ENCODE peak calls at places on chromosomes 3 and 15, in nine cellular contexts. K is cardiac fibroblast; F is fibroblast of villous mesenchyme; V is cardiac muscle cell; T is CD8-positive, alpha-beta memory T cell; R is astrocyte; H is fibroblast of the aortic adventitia; M is CD8-positive, alpha-beta T cell; E is CD4-positive, alpha-beta memory T cell. Y is an unnamed sample.

GRCh38 chr3:148585671-148586379 is 111.9 kb upstream of the AGTR1 start:
- DNase-seq in T (no peak), V (no peak), M (no peak), K (no peak), H (no peak), F (no peak), E (no peak), R (no peak), Y (no peak)

GRCh38 chr15:101455291-101455916 is 34.1 kb downstream of the PCSK6 start:
- DNase-seq in K (no peak), F (peak), H (no peak), T (no peak), E (no peak), M (no peak), R (no peak), V (no peak), Y (no peak)

GRCh38 chr3:72887723-72888545 is at the start of gene GXYLT2:
- DNase-seq in H (peak), F (peak), K (peak), M (no peak), T (peak), R (peak), E (peak), V (peak), Y (no peak)

GRCh38 chr3:6062226-6063187 is 798.4 kb upstream of the GRM7 start:
- DNase-seq in V (no peak), K (no peak), F (no peak), M (no peak), E (no peak), H (no peak), R (no peak), T (no peak), Y (no peak)

GRCh38 chr15:98375513-98376360 is 272.6 kb upstream of the IGF1R start:
- DNase-seq in F (no peak), V (no peak), H (no peak), T (no peak), K (no peak), M (no peak), E (no peak), R (no peak), Y (no peak)

GRCh38 chr3:125585595-125586223 is 9.6 kb downstream of the OSBPL11 start:
- DNase-seq in K (peak), R (peak), H (peak), T (peak), M (peak), F (peak), V (peak), E (peak), Y (no peak)

GRCh38 chr3:31196881-31197364 is 302.5 kb upstream of the GADL1 start:
- DNase-seq in E (no peak), K (peak), T (no peak), R (peak), H (peak), F (peak), M (no peak), V (peak), Y (peak)

GRCh38 chr3:53680026-53680425 is 166.2 kb downstream of the CHDH start:
- DNase-seq in R (no peak), M (no peak), V (peak), H (no peak), T (no peak), K (peak), F (no peak), E (no peak), Y (no peak)

GRCh38 chr3:194879991-194880939 is 194.6 kb downstream of the FAM43A start:
- DNase-seq in K (peak), H (peak), V (no peak), F (peak), M (no peak), E (no peak), T (no peak), R (peak), Y (no peak)

GRCh38 chr3:195876297-195877031 is 31.9 kb downstream of the TNK2 start:
- DNase-seq in F (no peak), K (no peak), T (no peak), H (no peak), E (peak), V (no peak), M (no peak), R (no peak), Y (no peak)

GRCh38 chr3:188204516-188204915 is 50.6 kb downstream of the LPP start:
- DNase-seq in E (no peak), K (no peak), R (no peak), H (no peak), V (no peak), M (no peak), T (no peak), F (no peak), Y (no peak)

GRCh38 chr15:33699691-33700447 is 268.4 kb upstream of the CHRM5 start:
- DNase-seq in K (peak), V (peak), T (no peak), R (no peak), H (peak), F (peak), E (no peak), M (no peak), Y (no peak)

GRCh38 chr15:83206387-83206970 is 1.1 kb downstream of the HDGFL3 start:
- DNase-seq in T (no peak), E (no peak), R (no peak), K (peak), F (peak), V (no peak), H (peak), M (no peak), Y (no peak)

GRCh38 chr15:43132830-43133428 is 457 bp upstream of the TMEM62 start:
- DNase-seq in H (no peak), F (no peak), R (no peak), E (no peak), V (no peak), K (no peak), M (no peak), T (no peak), Y (no peak)

GRCh38 chr3:73419993-73420392 is 204.7 kb downstream of the PDZRN3 start:
- DNase-seq in M (no peak), F (no peak), H (peak), K (no peak), E (no peak), T (no peak), V (no peak), R (no peak), Y (no peak)

GRCh38 chr3:37475435-37475834 is 301.1 kb upstream of the LRRFIP2 start:
- DNase-seq in R (no peak), H (no peak), M (no peak), T (no peak), F (peak), K (peak), E (no peak), V (no peak), Y (no peak)

GRCh38 chr3:53132347-53132746 is 2.1 kb upstream of the RFT1 start:
- DNase-seq in R (no peak), K (peak), M (no peak), T (no peak), V (no peak), H (no peak), E (no peak), F (no peak), Y (no peak)

GRCh38 chr15:95468820-95469219 is 861.7 kb upstream of the NR2F2 start:
- DNase-seq in M (no peak), H (no peak), V (no peak), R (no peak), F (no peak), E (no peak), K (no peak), T (no peak), Y (no peak)

GRCh38 chr3:57654214-57654613 is 38.7 kb downstream of the DENND6A start:
- DNase-seq in H (no peak), K (no peak), E (no peak), F (no peak), M (no peak), V (no peak), R (no peak), T (no peak), Y (no peak)

GRCh38 chr3:184186184-184186901 is at the start of gene ABCF3:
- DNase-seq in T (no peak), V (no peak), F (peak), M (no peak), R (peak), K (peak), H (peak), E (no peak), Y (no peak)

GRCh38 chr3:184186902-184187207 is 856 bp downstream of the ABCF3 start:
- DNase-seq in K (no peak), E (no peak), V (no peak), M (no peak), T (no peak), F (no peak), H (no peak), R (no peak), Y (no peak)

GRCh38 chr3:184185461-184186183 is 377 bp upstream of the ABCF3 start:
- DNase-seq in H (peak), F (peak), T (peak), R (peak), V (peak), E (peak), K (peak), M (peak), Y (peak)

GRCh38 chr3:184183679-184184078 is 2.3 kb upstream of the ABCF3 start:
- DNase-seq in V (no peak), M (no peak), F (no peak), E (no peak), K (no peak), R (no peak), T (no peak), H (no peak), Y (no peak)

GRCh38 chr3:184184546-184185234 is 1.3 kb upstream of the ABCF3 start:
- DNase-seq in V (no peak), T (no peak), R (no peak), K (no peak), F (no peak), H (no peak), M (no peak), E (no peak), Y (no peak)
- H3K4me3 ChIP-seq in V (no peak), T (no peak), R (no peak), K (no peak), F (no peak), H (no peak), M (no peak), E (no peak), Y (peak)

GRCh38 chr15:45186771-45187577 is 792 bp downstream of the SHF start:
- DNase-seq in V (peak), M (no peak), K (no peak), F (no peak), E (no peak), R (no peak), T (no peak), H (no peak), Y (no peak)
- H3K4me3 ChIP-seq in V (peak), M (peak), K (no peak), F (peak), E (no peak), R (peak), T (no peak), H (peak), Y (peak)

DNA sequence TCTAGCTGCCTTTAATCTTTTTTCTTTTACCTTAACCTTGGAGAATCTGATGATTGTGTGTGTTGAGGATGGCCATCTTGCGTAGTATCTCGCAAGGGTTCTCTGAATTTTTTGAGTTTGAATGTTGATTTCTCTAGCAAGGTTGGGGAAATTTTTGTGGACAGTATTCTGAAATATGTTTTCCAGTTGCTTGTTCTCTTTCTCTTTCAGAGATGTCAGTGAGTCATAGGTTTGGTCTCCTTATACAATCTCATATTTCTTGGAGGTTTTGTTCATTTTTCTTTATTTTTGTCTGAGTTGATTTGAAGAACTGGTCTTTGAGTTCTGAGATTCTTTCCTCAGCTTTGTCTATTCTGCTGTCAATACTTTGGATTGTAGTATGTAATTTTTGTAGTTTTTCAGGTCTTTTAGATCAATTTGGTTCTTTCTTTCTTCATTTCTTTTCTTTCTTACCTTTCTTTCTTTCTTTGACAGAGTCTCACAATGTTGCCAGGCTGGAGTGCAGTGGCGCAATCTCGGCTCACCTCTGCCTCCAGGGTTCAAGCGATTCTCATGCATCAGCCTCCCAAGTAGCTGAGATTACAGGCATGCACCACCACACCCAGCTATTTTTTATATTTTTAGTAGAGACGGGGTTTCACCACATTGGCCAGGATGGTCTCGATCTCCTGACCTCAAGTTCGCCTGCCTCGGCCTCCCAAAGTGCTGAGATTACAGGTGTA is 366.4 kb upstream of the RASGRP1 start:
- DNase-seq in R (peak), E (no peak), T (no peak), M (no peak), K (peak), V (no peak), H (peak), F (peak), Y (no peak)
- H3K4me3 ChIP-seq in R (no peak), E (no peak), T (no peak), M (no peak), K (no peak), V (no peak), H (no peak), F (no peak), Y (no peak)

DNA sequence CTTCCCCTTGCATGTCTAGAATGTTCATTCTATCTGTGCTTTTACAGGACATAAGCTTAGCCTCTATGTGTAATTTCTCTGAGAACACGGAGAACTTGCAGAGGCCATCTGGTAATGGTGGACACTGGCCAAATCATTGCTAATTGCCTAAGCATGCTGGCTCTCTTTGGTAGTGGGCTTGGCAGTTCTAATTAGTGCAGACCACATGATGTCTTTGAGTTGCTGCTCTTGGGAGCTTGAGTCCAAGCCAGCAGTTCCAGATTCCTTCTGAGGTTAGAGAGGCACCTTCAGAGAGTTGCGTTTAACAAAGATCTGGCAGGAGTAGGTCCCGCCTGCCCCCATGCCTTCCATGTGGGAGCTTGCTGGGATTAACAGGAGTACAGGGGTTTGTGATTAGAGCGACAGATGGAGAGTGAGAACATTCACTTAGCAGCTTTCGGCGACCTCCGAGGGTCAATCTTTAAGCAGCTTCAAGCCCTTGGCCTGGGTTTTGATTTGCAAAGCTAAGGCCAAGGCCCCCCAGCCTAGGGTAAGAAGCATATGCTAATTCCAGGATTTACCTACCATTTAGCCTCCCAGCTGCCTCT is 448.9 kb upstream of the LMCD1 start:
- DNase-seq in F (no peak), K (no peak), T (no peak), H (no peak), R (peak), M (no peak), V (no peak), E (no peak), Y (no peak)
- H3K4me3 ChIP-seq in F (no peak), K (no peak), T (no peak), H (no peak), R (no peak), M (no peak), V (no peak), E (no peak), Y (no peak)

Y was measured in SK-N-MC.